ENCODE peak calls at places on chromosomes 2 and 18, in eight cellular contexts. Q is HEK293T; Z is left cardiac atrium; B is stomach; R is aorta; K is activated T-helper 1 cell treated with anti-CD3 and anti-CD28 coated beads, Interleukin-2, amount 50 U/mL, for 16 hours; D is kidney; G is T-helper 1 cell. T is an unnamed sample.

GRCh38 chr2:183359867-183360266 is 235.6 kb downstream of the NUP35 start:
- DNase-seq in K (no peak), B (no peak), Q (no peak), Z (no peak), D (no peak), G (no peak), R (no peak), T (no peak)

GRCh38 chr2:224870341-224870740 is 154.2 kb upstream of the CCDC195 start:
- DNase-seq in Z (no peak), G (no peak), D (no peak), Q (no peak), B (no peak), R (no peak), K (no peak), T (peak)

GRCh38 chr2:26068602-26069298 is 34.9 kb downstream of the RAB10 start:
- DNase-seq in Z (no peak), D (no peak), G (peak), B (no peak), R (no peak), Q (no peak), K (no peak), T (peak)

GRCh38 chr18:55053976-55054375 is 94.7 kb upstream of the CCDC68 start:
- DNase-seq in Z (no peak), R (no peak), K (no peak), D (no peak), B (no peak), G (no peak), Q (no peak), T (peak)

GRCh38 chr2:181356526-181356925 is 100.7 kb upstream of the ITGA4 start:
- DNase-seq in K (no peak), R (no peak), D (no peak), Z (no peak), G (no peak), Q (no peak), B (no peak), T (no peak)

GRCh38 chr2:215216806-215217205 is 78.4 kb upstream of the ABCA12 start:
- DNase-seq in B (no peak), K (no peak), G (no peak), Q (no peak), R (no peak), Z (no peak), D (no peak), T (no peak)

GRCh38 chr2:65746919-65747678 is 314.7 kb upstream of the SPRED2 start:
- DNase-seq in R (no peak), K (no peak), D (no peak), G (no peak), B (no peak), Z (no peak), Q (no peak), T (no peak)

GRCh38 chr2:178227187-178227586 is 32.9 kb downstream of the OSBPL6 start:
- DNase-seq in D (no peak), K (no peak), R (no peak), Q (no peak), B (no peak), G (no peak), Z (no peak), T (peak)

GRCh38 chr2:45263147-45263546 is 253.9 kb upstream of the SIX2 start:
- DNase-seq in R (no peak), D (no peak), G (no peak), B (no peak), K (no peak), Z (no peak), Q (no peak), T (no peak)

GRCh38 chr18:23635283-23636040 is 27.2 kb downstream of the ANKRD29 start:
- DNase-seq in B (no peak), G (no peak), Z (no peak), K (no peak), R (no peak), Q (no peak), D (no peak), T (no peak)

GRCh38 chr2:44945676-44946427 is 4.3 kb downstream of the SIX3 start:
- DNase-seq in B (no peak), D (no peak), Q (no peak), G (no peak), K (no peak), Z (no peak), R (no peak), T (no peak)

GRCh38 chr2:198587726-198588125 is 783.3 kb downstream of the PLCL1 start:
- DNase-seq in Z (no peak), B (no peak), Q (no peak), K (no peak), G (no peak), D (no peak), R (no peak), T (no peak)

GRCh38 chr2:185279999-185280398 is 458.6 kb upstream of the FSIP2 start:
- DNase-seq in G (no peak), Z (no peak), D (no peak), Q (peak), K (no peak), R (no peak), B (no peak), T (peak)

GRCh38 chr2:106053116-106053515 is 141.0 kb downstream of the UXS1 start:
- DNase-seq in R (no peak), K (no peak), Z (no peak), B (no peak), G (no peak), Q (no peak), D (no peak), T (peak)

GRCh38 chr2:231037731-231038482 is 584 bp downstream of the C2orf72 start:
- DNase-seq in R (no peak), Q (peak), B (peak), K (no peak), D (no peak), Z (no peak), G (no peak), T (no peak)

GRCh38 chr2:30136729-30137444 is 9.9 kb upstream of the YPEL5 start:
- DNase-seq in B (no peak), R (no peak), G (no peak), K (no peak), D (no peak), Z (no peak), Q (no peak), T (no peak)

GRCh38 chr2:226798422-226799210 is 1.0 kb downstream of the IRS1 start:
- DNase-seq in Z (peak), Q (no peak), B (peak), D (peak), R (peak), K (no peak), G (no peak), T (peak)

GRCh38 chr2:226813148-226813701 is 13.6 kb upstream of the IRS1 start:
- DNase-seq in B (no peak), Q (no peak), Z (no peak), K (no peak), D (no peak), G (no peak), R (no peak), T (no peak)

GRCh38 chr2:32572030-32572429 is 55.8 kb upstream of the TTC27 start:
- DNase-seq in G (no peak), B (no peak), K (no peak), R (no peak), D (no peak), Q (no peak), Z (no peak), T (no peak)

GRCh38 chr2:118124293-118124891 is 36.1 kb downstream of the INSIG2 start:
- DNase-seq in B (no peak), G (no peak), Z (no peak), R (peak), K (no peak), D (no peak), Q (no peak), T (no peak)

GRCh38 chr2:11402436-11402835 is 58.0 kb upstream of the ROCK2 start:
- DNase-seq in Z (no peak), Q (no peak), R (no peak), K (no peak), B (no peak), G (no peak), D (no peak), T (no peak)

GRCh38 chr2:28586864-28587263 is 91.0 kb downstream of the PLB1 start:
- DNase-seq in Z (no peak), G (peak), R (no peak), B (no peak), D (no peak), K (peak), Q (no peak), T (no peak)

GRCh38 chr2:6443424-6443823 is 422.3 kb downstream of the CMPK2 start:
- DNase-seq in Z (no peak), G (no peak), B (no peak), R (no peak), K (no peak), D (no peak), Q (no peak), T (peak)

GRCh38 chr2:3265981-3266726 is 111.5 kb downstream of the EIPR1 start:
- DNase-seq in Q (no peak), Z (no peak), B (no peak), K (no peak), R (no peak), G (no peak), D (no peak), T (no peak)

GRCh38 chr18:34048423-34048822 is 176.3 kb downstream of the NOL4 start:
- DNase-seq in B (no peak), G (no peak), R (no peak), D (no peak), Z (no peak), Q (no peak), K (no peak), T (no peak)